ENCODE peak calls at places on chromosomes 13 and 19, in five cellular contexts. D is K562, W is A549, Y is upper lobe of left lung, T is HepG2. C is an unnamed sample.

GRCh38 chr19:49107625-49108459 is 6.3 kb upstream of the LIN7B start:
- ATAC-seq in Y (no peak), D (no peak), T (no peak), W (no peak), C (no peak)

GRCh38 chr19:2288010-2288742 is 6.2 kb upstream of the PEAK3 start:
- ATAC-seq in T (peak; percentile 45), D (no peak), Y (no peak), W (no peak), C (no peak)

GRCh38 chr13:73715910-73716257 is 418.3 kb downstream of the KLF12 start:
- ATAC-seq in T (no peak), Y (no peak), W (no peak), D (no peak), C (no peak)

GRCh38 chr19:48064509-48064908 is 20.6 kb upstream of the CABP5 start:
- ATAC-seq in T (no peak), D (no peak), W (no peak), Y (no peak), C (no peak)

GRCh38 chr19:48683349-48683748 is 10.5 kb upstream of the NTN5 start:
- ATAC-seq in Y (peak; percentile 64), D (no peak), W (no peak), T (no peak), C (no peak)

GRCh38 chr19:21143428-21143827 is 1.6 kb downstream of the ZNF431 start:
- ATAC-seq in D (no peak), W (no peak), Y (no peak), T (no peak), C (no peak)

GRCh38 chr13:54953786-54954185 is 1925.2 kb downstream of the OLFM4 start:
- ATAC-seq in W (no peak), D (no peak), T (no peak), Y (no peak), C (no peak)

GRCh38 chr19:49056101-49056901 is 1.2 kb downstream of the CGB7 start:
- ATAC-seq in D (peak; percentile 97), Y (peak; percentile 91), T (peak; percentile 88), W (peak; percentile 88), C (peak; percentile 85)

GRCh38 chr19:39407644-39408391 is 1.2 kb downstream of the ZFP36 start:
- ATAC-seq in Y (no peak), D (no peak), T (peak; percentile 0), W (no peak), C (no peak)

GRCh38 chr19:16070366-16070990 is 5.8 kb upstream of the TPM4 start:
- ATAC-seq in Y (peak; percentile 59), D (peak; percentile 75), T (peak; percentile 77), W (peak; percentile 69), C (peak; percentile 41)

GRCh38 chr13:37956536-37956935 is 87.0 kb upstream of the TRPC4 start:
- ATAC-seq in W (no peak), D (no peak), T (no peak), Y (no peak), C (no peak)

GRCh38 chr19:1154731-1155351 is 19.2 kb downstream of the SBNO2 start:
- ATAC-seq in T (peak; percentile 61), W (peak; percentile 73), Y (peak; percentile 92), D (no peak), C (peak; percentile 87)

GRCh38 chr13:74280093-74280794 is 146.0 kb upstream of the KLF12 start:
- ATAC-seq in Y (no peak), T (no peak), D (no peak), W (no peak), C (no peak)

GRCh38 chr13:95258619-95259194 is 42.5 kb downstream of the ABCC4 start:
- ATAC-seq in W (peak; percentile 46), Y (no peak), T (peak; percentile 97), D (no peak), C (no peak)

GRCh38 chr13:69556540-69557196 is 551.0 kb upstream of the ATXN8OS start:
- ATAC-seq in T (no peak), D (no peak), Y (no peak), W (peak; percentile 70), C (no peak)

GRCh38 chr13:93789058-93789457 is 562.5 kb downstream of the GPC6 start:
- ATAC-seq in W (no peak), D (no peak), Y (no peak), T (no peak), C (no peak)

GRCh38 chr19:8366121-8366581 is 2.2 kb downstream of the ANGPTL4 start:
- ATAC-seq in T (no peak), W (no peak), D (peak; percentile 12), Y (no peak), C (no peak)

GRCh38 chr19:4064073-4064550 is 2.6 kb downstream of the ZBTB7A start:
- ATAC-seq in W (no peak), D (peak; percentile 1), Y (no peak), T (peak; percentile 0), C (no peak)

GRCh38 chr19:37989855-37990254 is 82.8 kb downstream of the SIPA1L3 start:
- ATAC-seq in D (no peak), T (no peak), W (no peak), Y (no peak), C (no peak)

GRCh38 chr19:37988758-37989635 is 82.0 kb downstream of the SIPA1L3 start:
- ATAC-seq in D (no peak), W (no peak), T (peak; percentile 60), Y (no peak), C (no peak)

GRCh38 chr19:37986048-37986750 is 79.2 kb downstream of the SIPA1L3 start:
- ATAC-seq in W (no peak), Y (no peak), D (no peak), T (no peak), C (no peak)

GRCh38 chr19:37990362-37990761 is 83.4 kb downstream of the SIPA1L3 start:
- ATAC-seq in D (no peak), T (no peak), Y (peak; percentile 25), W (no peak), C (no peak)

GRCh38 chr19:37987356-37988332 is 80.6 kb downstream of the SIPA1L3 start:
- ATAC-seq in Y (no peak), T (peak; percentile 56), D (peak; percentile 91), W (no peak), C (no peak)
- TF ChIP-seq CTCF in Y (no peak), T (peak; percentile 46), D (peak; percentile 64), W (peak; percentile 57), C (no peak)

GRCh38 chr19:12325690-12326089 is 7.7 kb downstream of the ZNF563 start:
- ATAC-seq in W (no peak), Y (no peak), T (peak; percentile 85), D (no peak), C (no peak)

GRCh38 chr19:12333162-12334159 is at the start of gene ZNF563:
- ATAC-seq in W (no peak), D (peak; percentile 98), T (peak; percentile 94), Y (peak; percentile 100), C (peak; percentile 100)

GRCh38 chr19:12330340-12330739 is 3.1 kb downstream of the ZNF563 start:
- ATAC-seq in Y (no peak), D (no peak), W (no peak), T (no peak), C (no peak)

GRCh38 chr19:12331211-12331941 is 2.1 kb downstream of the ZNF563 start:
- ATAC-seq in T (peak; percentile 81), D (peak; percentile 74), Y (no peak), W (no peak), C (no peak)
- TF ChIP-seq EP300 in T (peak; percentile 67), D (peak; percentile 54), Y (no peak), W (no peak), C (no peak)

DNA sequence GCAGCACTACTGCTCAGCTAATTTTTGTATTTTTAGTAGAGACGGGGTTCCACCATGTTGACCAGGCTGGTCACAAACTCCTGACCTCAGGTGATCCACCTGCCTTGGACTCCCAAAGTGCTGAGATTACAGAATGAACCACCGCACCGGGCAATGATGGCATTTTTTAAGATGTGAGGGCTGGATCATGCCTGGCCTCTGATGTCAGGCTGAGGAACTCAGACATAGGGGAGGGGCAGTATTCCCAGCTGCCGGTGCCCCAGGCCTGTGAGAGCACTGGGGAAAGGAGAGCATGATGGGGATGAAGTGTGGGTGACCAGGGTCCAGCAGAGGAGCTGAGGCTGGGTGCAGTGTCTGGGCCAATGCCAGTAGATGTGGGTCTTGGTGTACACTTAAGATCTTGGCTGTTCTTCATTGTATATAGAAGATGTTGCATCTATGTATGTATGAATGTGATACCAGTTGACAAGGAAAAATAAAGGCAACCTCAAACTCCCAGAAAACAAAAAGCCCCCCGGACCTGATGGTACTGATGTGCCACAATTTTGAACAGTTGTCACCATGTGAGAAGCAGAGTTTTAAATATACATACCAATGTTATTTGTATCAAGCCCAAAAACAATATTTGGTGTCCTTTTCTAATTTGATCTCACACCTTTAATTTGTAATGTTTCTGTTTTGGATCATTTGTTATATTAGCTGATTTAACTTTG is 3.4 kb upstream of the PLVAP start:
- ATAC-seq in W (no peak), Y (no peak), D (no peak), T (no peak), C (no peak)
- TF ChIP-seq CTCF in W (no peak), Y (no peak), D (no peak), T (no peak), C (no peak)

GRCh38 chr13:106362637-106363036 is 172.8 kb downstream of the EFNB2 start:
- ATAC-seq in Y (no peak), D (no peak), T (no peak), W (no peak), C (no peak)
- TF ChIP-seq EP300 in Y (no peak), D (no peak), T (no peak), W (no peak), C (no peak)

GRCh38 chr13:78758549-78758948 is 99.6 kb upstream of the OBI1 start:
- ATAC-seq in D (peak; percentile 60), Y (no peak), W (no peak), T (no peak), C (no peak)

GRCh38 chr13:78762825-78763224 is 103.9 kb upstream of the OBI1 start:
- ATAC-seq in D (no peak), W (no peak), Y (no peak), T (no peak), C (no peak)

GRCh38 chr13:78764665-78765064 is 105.7 kb upstream of the OBI1 start:
- ATAC-seq in T (peak; percentile 70), Y (no peak), D (peak; percentile 72), W (no peak), C (no peak)

GRCh38 chr13:78759704-78760103 is 100.7 kb upstream of the OBI1 start:
- ATAC-seq in W (no peak), D (peak; percentile 81), Y (no peak), T (peak; percentile 57), C (no peak)
- TF ChIP-seq CTCF in W (no peak), D (no peak), Y (no peak), T (no peak), C (no peak)